ENCODE peak calls at places on chromosomes 2 and 18, in ten cellular contexts. N is heart left ventricle, I is GM12891, K is tibial nerve, Q is spleen, E is suprapubic skin, R is ovary, F is sigmoid colon, S is thyroid gland, X is stomach. U is an unnamed sample.

GRCh38 chr2:24456610-24457556 is 34.2 kb upstream of the NCOA1 start:
- DNase-seq in S (peak; percentile 24), F (peak; percentile 92), K (peak; percentile 43), R (peak; percentile 76), X (peak; percentile 30), I (no peak), Q (no peak), N (peak; percentile 79), E (no peak), U (no peak)

GRCh38 chr2:167187910-167188595 is 299.8 kb downstream of the XIRP2 start:
- DNase-seq in R (no peak), E (no peak), Q (no peak), N (no peak), X (no peak), K (no peak), F (no peak), I (no peak), S (no peak), U (no peak)

GRCh38 chr18:79599503-79599931 is 80.1 kb upstream of the CTDP1 start:
- DNase-seq in R (peak; percentile 23), K (peak; percentile 11), Q (peak; percentile 68), S (no peak), E (no peak), I (no peak), N (peak; percentile 20), F (peak; percentile 44), X (no peak), U (no peak)

GRCh38 chr18:78982186-78982585 is 2.6 kb downstream of the SALL3 start:
- DNase-seq in I (no peak), Q (no peak), X (no peak), R (no peak), F (no peak), K (no peak), E (no peak), N (no peak), S (no peak), U (no peak)

GRCh38 chr2:218777276-218777990 is 4.5 kb upstream of the CYP27A1 start:
- DNase-seq in F (no peak), Q (no peak), E (no peak), N (no peak), S (no peak), R (no peak), I (no peak), K (no peak), X (no peak), U (no peak)

GRCh38 chr2:135662088-135662487 is 79.6 kb upstream of the UBXN4 start:
- DNase-seq in F (no peak), Q (no peak), R (no peak), K (no peak), E (no peak), S (no peak), I (no peak), X (no peak), N (no peak), U (no peak)

GRCh38 chr2:166365803-166366420 is 9.8 kb downstream of the SCN9A start:
- DNase-seq in F (no peak), K (no peak), R (no peak), Q (no peak), X (no peak), S (no peak), N (no peak), E (no peak), I (no peak), U (no peak)

GRCh38 chr18:63099848-63100625 is 219.5 kb downstream of the BCL2 start:
- DNase-seq in I (no peak), R (no peak), E (no peak), K (no peak), Q (peak; percentile 74), N (peak; percentile 90), F (no peak), S (peak; percentile 26), X (no peak), U (no peak)

GRCh38 chr2:62643100-62643471 is 62.4 kb upstream of the EHBP1 start:
- DNase-seq in X (no peak), E (no peak), F (no peak), N (no peak), S (no peak), Q (no peak), I (no peak), R (no peak), K (no peak), U (no peak)

GRCh38 chr2:141381946-141382345 is 748.9 kb downstream of the LRP1B start:
- DNase-seq in E (no peak), S (no peak), I (no peak), R (no peak), Q (no peak), F (no peak), K (no peak), X (no peak), N (no peak), U (no peak)

DNA sequence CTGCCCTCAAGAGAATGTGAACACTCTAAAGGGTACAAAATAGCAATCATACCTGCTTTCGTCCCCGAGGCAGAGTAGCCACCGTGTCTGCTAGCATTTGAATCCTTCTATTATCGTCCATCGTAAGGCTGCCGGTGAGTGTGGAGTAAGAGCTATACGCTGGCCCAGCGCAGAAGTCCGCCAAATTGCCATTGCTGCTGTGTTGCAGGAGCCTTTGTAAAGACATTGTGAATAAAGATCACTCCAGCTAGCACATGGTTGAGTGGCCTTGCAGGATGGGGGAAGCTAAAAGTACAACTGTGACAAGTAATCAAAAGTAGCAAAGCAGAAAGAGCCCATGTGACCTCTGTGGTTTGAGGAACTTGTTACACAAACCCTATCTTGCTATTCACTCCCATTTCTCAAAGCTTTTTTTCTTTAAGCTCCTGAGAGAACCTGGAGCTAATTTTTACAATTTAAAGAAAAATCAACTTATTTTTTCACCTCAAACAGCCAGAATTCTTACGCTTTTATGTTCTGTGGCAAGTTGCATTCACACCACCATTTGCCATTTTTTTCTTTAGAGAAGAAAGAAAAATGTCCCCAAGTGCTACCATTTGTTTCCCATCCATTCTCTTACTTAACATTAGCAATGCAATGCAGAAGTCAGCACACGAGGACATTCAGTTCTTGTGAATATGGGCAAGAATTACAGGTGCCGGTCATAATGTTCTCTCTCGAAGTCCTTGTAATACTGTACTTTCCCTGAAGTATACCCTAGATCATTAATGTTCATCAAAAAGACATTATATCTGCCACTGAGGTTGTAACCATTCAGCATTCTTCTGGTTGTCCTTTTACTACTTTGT is at the start of gene CYTIP:
- DNase-seq in R (no peak), E (no peak), N (no peak), X (peak; percentile 57), S (peak; percentile 7), K (no peak), I (no peak), F (no peak), Q (peak; percentile 85), U (peak; percentile 24)
- TF ChIP-seq POLR2A in R (no peak), E (peak; percentile 27), N (no peak), X (no peak), S (no peak), K (peak; percentile 18), I (peak; percentile 95), F (no peak), Q (peak; percentile 92), U (no peak)

GRCh38 chr2:64018715-64019082 is 529 bp downstream of the VPS54 start:
- DNase-seq in F (peak; percentile 76), K (no peak), I (no peak), N (peak; percentile 59), Q (no peak), R (no peak), S (peak; percentile 58), E (peak; percentile 82), X (no peak), U (peak; percentile 25)
- TF ChIP-seq POLR2A in F (no peak), K (no peak), I (no peak), N (no peak), Q (no peak), R (no peak), S (no peak), E (no peak), X (no peak), U (no peak)

DNA sequence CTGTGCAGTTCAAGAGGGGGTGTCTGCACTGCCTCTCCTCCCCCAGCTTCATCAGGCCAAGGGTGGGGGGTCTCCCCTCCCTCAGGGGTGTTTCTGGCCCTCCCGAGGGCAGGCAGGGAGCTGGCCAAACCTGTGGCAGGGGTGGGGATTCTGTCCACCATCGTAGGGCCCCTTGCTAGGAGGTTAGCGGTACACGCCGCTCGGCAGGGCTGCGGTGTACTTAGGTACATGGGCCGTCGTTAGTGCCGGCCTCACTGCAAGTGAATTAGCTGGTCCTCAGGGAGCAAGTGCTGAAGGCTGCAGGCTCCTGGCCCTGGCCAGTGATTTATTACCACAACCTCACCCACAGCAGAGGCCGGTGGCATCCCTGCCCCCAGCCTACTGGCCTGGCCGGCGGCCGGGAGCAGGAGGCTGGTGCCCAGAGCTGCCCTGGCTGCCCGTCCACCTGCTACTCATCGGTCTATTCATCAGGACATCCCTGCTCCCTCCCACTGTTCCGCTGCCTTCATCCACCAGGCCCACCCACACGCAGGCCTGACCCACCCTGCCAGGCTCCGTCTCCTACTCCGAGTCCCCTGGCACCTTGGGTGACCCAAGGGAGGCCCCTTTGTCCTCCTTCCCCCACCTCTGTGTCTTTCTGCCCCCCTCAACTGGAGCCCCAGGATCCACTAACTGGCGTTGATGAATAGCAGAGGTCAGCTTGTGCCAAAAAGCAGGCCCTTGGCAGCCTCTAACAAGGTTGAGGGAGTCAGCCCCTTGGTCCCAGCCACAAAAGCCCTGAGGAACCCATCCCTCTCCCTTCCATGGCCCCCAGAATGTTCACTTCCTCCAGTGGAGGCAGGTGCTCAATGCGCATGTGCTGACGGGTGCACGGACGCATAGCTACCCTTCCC is 19.5 kb upstream of the PTMA start:
- DNase-seq in X (no peak), I (no peak), E (no peak), F (no peak), Q (peak; percentile 75), N (peak; percentile 26), R (no peak), K (no peak), S (no peak), U (no peak)
- TF ChIP-seq POLR2A in X (no peak), I (no peak), E (no peak), F (no peak), Q (no peak), N (no peak), R (no peak), K (no peak), S (no peak), U (no peak)

DNA sequence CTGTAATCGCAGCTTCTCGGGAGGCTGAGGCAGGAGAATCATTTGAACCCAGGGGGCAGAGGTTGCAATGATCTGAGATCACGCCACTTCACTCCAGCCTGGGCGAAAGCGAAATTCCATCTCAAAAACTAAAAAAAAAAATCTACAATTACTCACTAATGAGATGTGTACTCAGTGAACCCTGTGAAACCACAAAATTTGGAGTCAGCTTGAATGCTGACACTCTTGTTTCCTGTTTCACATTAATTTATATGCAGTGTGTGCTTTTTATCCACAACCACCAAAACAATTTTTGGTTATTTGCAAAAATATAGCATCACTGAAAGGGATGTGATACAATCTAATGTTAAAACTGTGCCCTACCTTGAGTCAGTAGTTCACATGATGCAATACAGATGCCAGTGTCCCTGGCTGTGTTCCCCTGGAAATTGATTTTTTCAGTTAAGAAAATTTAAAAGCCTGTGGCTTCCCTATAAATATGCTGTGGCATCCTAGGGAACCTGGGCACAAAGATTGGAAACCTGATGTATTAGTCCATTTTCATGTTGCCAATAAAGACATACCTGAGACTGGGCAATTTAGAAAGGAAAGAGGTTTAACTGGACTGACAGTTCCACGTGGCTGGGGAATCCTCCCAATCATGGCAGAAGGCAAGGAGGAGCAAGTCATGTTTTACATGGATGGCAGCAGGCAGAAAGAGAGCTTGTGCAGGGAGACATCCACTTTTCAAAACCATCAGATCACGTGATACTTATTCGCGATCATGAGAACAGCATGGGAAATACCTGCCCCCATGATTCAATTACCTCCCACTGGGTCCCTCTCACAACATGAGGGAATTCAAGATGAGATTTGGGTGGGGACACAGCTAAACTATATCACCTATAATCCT is 337.5 kb upstream of the NT5C1B start:
- DNase-seq in Q (no peak), N (no peak), I (no peak), X (no peak), E (no peak), S (no peak), R (no peak), F (no peak), K (no peak), U (no peak)
- TF ChIP-seq POLR2A in Q (no peak), N (no peak), I (no peak), X (no peak), E (no peak), S (no peak), R (no peak), F (no peak), K (no peak), U (no peak)